ENCODE peak calls at places on chromosome 2, in nine cellular contexts. One of them, this sample, is unnamed.

GRCh38 chr2:102304711-102305591 is 6.4 kb upstream of the IL1RL1 start:
- DNase-seq in activated T-cell treated with anti-CD3 and anti-CD28 coated beads for 1 hour: no peak
- DNase-seq in astrocyte of the spinal cord: no peak
- DNase-seq in HAP-1: no peak
- DNase-seq in effector CD4-positive, alpha-beta T cell: no peak
- DNase-seq in RWPE1: no peak
- DNase-seq in amniotic stem cell: no peak
- DNase-seq in endothelial cell: no peak
- DNase-seq in coronary artery: no peak
- DNase-seq in this sample: peak

GRCh38 chr2:137229834-137230233 is 464.5 kb downstream of the THSD7B start:
- DNase-seq in activated T-cell treated with anti-CD3 and anti-CD28 coated beads for 1 hour: no peak
- DNase-seq in astrocyte of the spinal cord: peak
- DNase-seq in HAP-1: peak
- DNase-seq in effector CD4-positive, alpha-beta T cell: no peak
- DNase-seq in RWPE1: no peak
- DNase-seq in amniotic stem cell: no peak
- DNase-seq in endothelial cell: no peak
- DNase-seq in coronary artery: no peak
- DNase-seq in this sample: no peak

GRCh38 chr2:15919716-15920444 is 20.5 kb upstream of the MYCN start:
- DNase-seq in activated T-cell treated with anti-CD3 and anti-CD28 coated beads for 1 hour: no peak
- DNase-seq in astrocyte of the spinal cord: no peak
- DNase-seq in HAP-1: no peak
- DNase-seq in effector CD4-positive, alpha-beta T cell: no peak
- DNase-seq in RWPE1: no peak
- DNase-seq in amniotic stem cell: no peak
- DNase-seq in endothelial cell: no peak
- DNase-seq in coronary artery: no peak
- DNase-seq in this sample: no peak

GRCh38 chr2:62660087-62660486 is 45.4 kb upstream of the EHBP1 start:
- DNase-seq in activated T-cell treated with anti-CD3 and anti-CD28 coated beads for 1 hour: no peak
- DNase-seq in astrocyte of the spinal cord: peak
- DNase-seq in HAP-1: no peak
- DNase-seq in effector CD4-positive, alpha-beta T cell: no peak
- DNase-seq in RWPE1: no peak
- DNase-seq in amniotic stem cell: no peak
- DNase-seq in endothelial cell: no peak
- DNase-seq in coronary artery: no peak
- DNase-seq in this sample: no peak

GRCh38 chr2:37663390-37663789 is 8.1 kb downstream of the CDC42EP3 start:
- DNase-seq in activated T-cell treated with anti-CD3 and anti-CD28 coated beads for 1 hour: no peak
- DNase-seq in astrocyte of the spinal cord: no peak
- DNase-seq in HAP-1: no peak
- DNase-seq in effector CD4-positive, alpha-beta T cell: no peak
- DNase-seq in RWPE1: no peak
- DNase-seq in amniotic stem cell: no peak
- DNase-seq in endothelial cell: no peak
- DNase-seq in coronary artery: no peak
- DNase-seq in this sample: no peak

GRCh38 chr2:8525582-8526402 is 156.1 kb upstream of the ID2 start:
- DNase-seq in activated T-cell treated with anti-CD3 and anti-CD28 coated beads for 1 hour: no peak
- DNase-seq in astrocyte of the spinal cord: peak
- DNase-seq in HAP-1: no peak
- DNase-seq in effector CD4-positive, alpha-beta T cell: no peak
- DNase-seq in RWPE1: peak
- DNase-seq in amniotic stem cell: no peak
- DNase-seq in endothelial cell: peak
- DNase-seq in coronary artery: no peak
- DNase-seq in this sample: peak

GRCh38 chr2:19900536-19901200 is 1.1 kb downstream of the TTC32 start:
- DNase-seq in activated T-cell treated with anti-CD3 and anti-CD28 coated beads for 1 hour: no peak
- DNase-seq in astrocyte of the spinal cord: peak
- DNase-seq in HAP-1: no peak
- DNase-seq in effector CD4-positive, alpha-beta T cell: peak
- DNase-seq in RWPE1: peak
- DNase-seq in amniotic stem cell: no peak
- DNase-seq in endothelial cell: no peak
- DNase-seq in coronary artery: no peak
- DNase-seq in this sample: peak

GRCh38 chr2:27891063-27891819 is 712 bp downstream of the BABAM2 start:
- DNase-seq in activated T-cell treated with anti-CD3 and anti-CD28 coated beads for 1 hour: peak
- DNase-seq in astrocyte of the spinal cord: peak
- DNase-seq in HAP-1: no peak
- DNase-seq in effector CD4-positive, alpha-beta T cell: peak
- DNase-seq in RWPE1: peak
- DNase-seq in amniotic stem cell: peak
- DNase-seq in endothelial cell: peak
- DNase-seq in coronary artery: peak
- DNase-seq in this sample: peak

GRCh38 chr2:174778479-174778962 is 14.2 kb upstream of the CHRNA1 start:
- DNase-seq in activated T-cell treated with anti-CD3 and anti-CD28 coated beads for 1 hour: peak
- DNase-seq in astrocyte of the spinal cord: peak
- DNase-seq in HAP-1: no peak
- DNase-seq in effector CD4-positive, alpha-beta T cell: peak
- DNase-seq in RWPE1: no peak
- DNase-seq in amniotic stem cell: no peak
- DNase-seq in endothelial cell: no peak
- DNase-seq in coronary artery: no peak
- DNase-seq in this sample: peak

GRCh38 chr2:18742382-18742781 is 153.0 kb upstream of the NT5C1B start:
- DNase-seq in activated T-cell treated with anti-CD3 and anti-CD28 coated beads for 1 hour: no peak
- DNase-seq in astrocyte of the spinal cord: no peak
- DNase-seq in HAP-1: no peak
- DNase-seq in effector CD4-positive, alpha-beta T cell: no peak
- DNase-seq in RWPE1: no peak
- DNase-seq in amniotic stem cell: no peak
- DNase-seq in endothelial cell: no peak
- DNase-seq in coronary artery: peak
- DNase-seq in this sample: no peak

GRCh38 chr2:31011565-31011964 is 126.7 kb downstream of the GALNT14 start:
- DNase-seq in activated T-cell treated with anti-CD3 and anti-CD28 coated beads for 1 hour: no peak
- DNase-seq in astrocyte of the spinal cord: no peak
- DNase-seq in HAP-1: no peak
- DNase-seq in effector CD4-positive, alpha-beta T cell: no peak
- DNase-seq in RWPE1: no peak
- DNase-seq in amniotic stem cell: no peak
- DNase-seq in endothelial cell: no peak
- DNase-seq in coronary artery: no peak
- DNase-seq in this sample: no peak

GRCh38 chr2:100978582-100979051 is 23.5 kb upstream of the RPL31 start:
- DNase-seq in activated T-cell treated with anti-CD3 and anti-CD28 coated beads for 1 hour: no peak
- DNase-seq in astrocyte of the spinal cord: peak
- DNase-seq in HAP-1: no peak
- DNase-seq in effector CD4-positive, alpha-beta T cell: no peak
- DNase-seq in RWPE1: no peak
- DNase-seq in amniotic stem cell: no peak
- DNase-seq in endothelial cell: no peak
- DNase-seq in coronary artery: no peak
- DNase-seq in this sample: no peak

GRCh38 chr2:24924266-24924665 is 4.2 kb upstream of the ADCY3 start:
- DNase-seq in activated T-cell treated with anti-CD3 and anti-CD28 coated beads for 1 hour: no peak
- DNase-seq in astrocyte of the spinal cord: no peak
- DNase-seq in HAP-1: no peak
- DNase-seq in effector CD4-positive, alpha-beta T cell: no peak
- DNase-seq in RWPE1: no peak
- DNase-seq in amniotic stem cell: no peak
- DNase-seq in endothelial cell: no peak
- DNase-seq in coronary artery: no peak
- DNase-seq in this sample: no peak

GRCh38 chr2:37283207-37283606 is 41.4 kb downstream of the PRKD3 start:
- DNase-seq in activated T-cell treated with anti-CD3 and anti-CD28 coated beads for 1 hour: no peak
- DNase-seq in astrocyte of the spinal cord: peak
- DNase-seq in HAP-1: no peak
- DNase-seq in effector CD4-positive, alpha-beta T cell: no peak
- DNase-seq in RWPE1: peak
- DNase-seq in amniotic stem cell: peak
- DNase-seq in endothelial cell: no peak
- DNase-seq in coronary artery: no peak
- DNase-seq in this sample: no peak

GRCh38 chr2:6864251-6864758 is 1.4 kb downstream of the CMPK2 start:
- DNase-seq in activated T-cell treated with anti-CD3 and anti-CD28 coated beads for 1 hour: no peak
- DNase-seq in astrocyte of the spinal cord: no peak
- DNase-seq in HAP-1: no peak
- DNase-seq in effector CD4-positive, alpha-beta T cell: no peak
- DNase-seq in RWPE1: no peak
- DNase-seq in amniotic stem cell: no peak
- DNase-seq in endothelial cell: no peak
- DNase-seq in coronary artery: no peak
- DNase-seq in this sample: no peak

GRCh38 chr2:28224648-28225471 is 167.8 kb upstream of the FOSL2 start:
- DNase-seq in activated T-cell treated with anti-CD3 and anti-CD28 coated beads for 1 hour: no peak
- DNase-seq in astrocyte of the spinal cord: peak
- DNase-seq in HAP-1: no peak
- DNase-seq in effector CD4-positive, alpha-beta T cell: no peak
- DNase-seq in RWPE1: peak
- DNase-seq in amniotic stem cell: peak
- DNase-seq in endothelial cell: no peak
- DNase-seq in coronary artery: no peak
- DNase-seq in this sample: no peak

GRCh38 chr2:233129351-233129978 is 69.3 kb downstream of the INPP5D start:
- DNase-seq in activated T-cell treated with anti-CD3 and anti-CD28 coated beads for 1 hour: no peak
- DNase-seq in astrocyte of the spinal cord: no peak
- DNase-seq in HAP-1: no peak
- DNase-seq in effector CD4-positive, alpha-beta T cell: no peak
- DNase-seq in RWPE1: no peak
- DNase-seq in amniotic stem cell: no peak
- DNase-seq in endothelial cell: peak
- DNase-seq in coronary artery: no peak
- DNase-seq in this sample: peak

GRCh38 chr2:1685957-1686783 is 58.1 kb downstream of the PXDN start:
- DNase-seq in activated T-cell treated with anti-CD3 and anti-CD28 coated beads for 1 hour: no peak
- DNase-seq in astrocyte of the spinal cord: peak
- DNase-seq in HAP-1: no peak
- DNase-seq in effector CD4-positive, alpha-beta T cell: no peak
- DNase-seq in RWPE1: peak
- DNase-seq in amniotic stem cell: peak
- DNase-seq in endothelial cell: no peak
- DNase-seq in coronary artery: no peak
- DNase-seq in this sample: no peak

GRCh38 chr2:230812041-230812440 is 52.7 kb upstream of the ITM2C start:
- DNase-seq in activated T-cell treated with anti-CD3 and anti-CD28 coated beads for 1 hour: no peak
- DNase-seq in astrocyte of the spinal cord: no peak
- DNase-seq in HAP-1: no peak
- DNase-seq in effector CD4-positive, alpha-beta T cell: no peak
- DNase-seq in RWPE1: no peak
- DNase-seq in amniotic stem cell: no peak
- DNase-seq in endothelial cell: no peak
- DNase-seq in coronary artery: no peak
- DNase-seq in this sample: no peak

GRCh38 chr2:226001716-226002115 is 602.2 kb downstream of the NYAP2 start:
- DNase-seq in activated T-cell treated with anti-CD3 and anti-CD28 coated beads for 1 hour: no peak
- DNase-seq in astrocyte of the spinal cord: peak
- DNase-seq in HAP-1: no peak
- DNase-seq in effector CD4-positive, alpha-beta T cell: no peak
- DNase-seq in RWPE1: no peak
- DNase-seq in amniotic stem cell: no peak
- DNase-seq in endothelial cell: no peak
- DNase-seq in coronary artery: no peak
- DNase-seq in this sample: no peak

GRCh38 chr2:128444816-128445532 is 126.3 kb upstream of the HS6ST1 start:
- DNase-seq in activated T-cell treated with anti-CD3 and anti-CD28 coated beads for 1 hour: no peak
- DNase-seq in astrocyte of the spinal cord: no peak
- DNase-seq in HAP-1: no peak
- DNase-seq in effector CD4-positive, alpha-beta T cell: no peak
- DNase-seq in RWPE1: no peak
- DNase-seq in amniotic stem cell: no peak
- DNase-seq in endothelial cell: peak
- DNase-seq in coronary artery: peak
- DNase-seq in this sample: no peak